ENCODE peak calls at places on chromosomes 7 and 10, in six cellular contexts. M is lower lobe of right lung, F is astrocyte of the cerebellum, K is fibroblast of pulmonary artery, Z is A549, V is tibial artery. C is an unnamed sample.
A peak's percentile ranks its signal among the peaks of the same experiment; 100 is the strongest.

GRCh38 chr10:133357293-133358151 is at the start of gene FUOM:
- DNase-seq in M (peak; percentile 87), V (no peak), K (peak; percentile 63), Z (peak; percentile 48), F (no peak), C (peak; percentile 29)

GRCh38 chr10:88409236-88409635 is 173.9 kb downstream of the RNLS start:
- DNase-seq in V (no peak), F (no peak), Z (no peak), M (no peak), K (no peak), C (no peak)

GRCh38 chr7:127598318-127598717 is 4.8 kb downstream of the FSCN3 start:
- DNase-seq in F (no peak), M (no peak), V (no peak), Z (peak; percentile 47), K (no peak), C (peak; percentile 19)

GRCh38 chr10:102975483-102976057 is 57.5 kb downstream of the CNNM2 start:
- DNase-seq in K (no peak), M (no peak), Z (no peak), V (no peak), F (peak; percentile 5), C (no peak)

GRCh38 chr7:73974948-73975926 is 52.7 kb upstream of the ELN start:
- DNase-seq in K (no peak), M (peak; percentile 31), F (no peak), V (peak; percentile 11), Z (no peak), C (no peak)

GRCh38 chr7:116340201-116340847 is 130.0 kb downstream of the TES start:
- DNase-seq in M (no peak), V (no peak), F (no peak), K (peak; percentile 40), Z (no peak), C (no peak)

GRCh38 chr10:5573968-5574641 is 49.3 kb downstream of the CALML3 start:
- DNase-seq in V (no peak), K (no peak), F (no peak), M (peak; percentile 34), Z (no peak), C (no peak)

GRCh38 chr7:154569916-154570315 is 433.0 kb downstream of the PAXIP1 start:
- DNase-seq in Z (no peak), K (no peak), V (no peak), M (no peak), F (peak; percentile 3), C (no peak)

GRCh38 chr10:6044651-6045599 is 17.2 kb downstream of the IL2RA start:
- DNase-seq in M (no peak), V (no peak), Z (no peak), F (no peak), K (no peak), C (no peak)

GRCh38 chr10:13113544-13113943 is 13.6 kb downstream of the OPTN start:
- DNase-seq in M (no peak), F (no peak), V (no peak), Z (no peak), K (no peak), C (no peak)

GRCh38 chr7:149218469-149219420 is 20.7 kb upstream of the ZNF212 start:
- DNase-seq in V (no peak), K (no peak), M (no peak), F (peak; percentile 19), Z (no peak), C (no peak)
- TF ChIP-seq CTCF in V (no peak), K (no peak), M (no peak), F (no peak), Z (no peak), C (no peak)

GRCh38 chr10:80855348-80855971 is 317.8 kb downstream of the SH2D4B start:
- DNase-seq in V (no peak), Z (peak; percentile 7), F (no peak), K (no peak), M (no peak), C (peak; percentile 44)
- TF ChIP-seq CTCF in V (no peak), Z (no peak), F (peak; percentile 13), K (no peak), M (no peak), C (peak; percentile 38)

GRCh38 chr10:4191354-4191753 is 406.3 kb upstream of the KLF6 start:
- DNase-seq in Z (no peak), V (no peak), M (no peak), F (no peak), K (no peak), C (no peak)
- TF ChIP-seq CTCF in Z (no peak), V (no peak), M (no peak), F (no peak), K (no peak), C (no peak)

DNA sequence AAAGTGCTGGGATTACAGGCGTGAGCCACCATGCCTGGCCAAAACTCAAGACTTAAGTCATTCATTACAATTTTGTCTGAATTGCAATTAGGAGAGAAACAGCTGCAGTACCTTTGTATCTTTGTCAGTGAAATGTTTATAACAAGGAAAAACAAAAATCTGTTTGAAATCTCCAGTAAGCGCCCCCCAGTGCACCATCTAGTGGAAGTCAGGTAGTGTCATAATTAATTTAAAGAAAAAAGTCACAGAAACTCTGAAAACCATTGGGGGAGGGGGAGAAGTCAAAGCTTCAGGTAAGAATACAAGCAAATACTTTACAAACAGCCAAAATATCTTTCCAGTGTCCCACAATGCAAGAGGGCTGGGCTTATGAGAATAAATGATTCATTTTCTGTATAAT is 2.8 kb downstream of the MPP7 start:
- DNase-seq in Z (no peak), M (no peak), F (no peak), V (no peak), K (no peak), C (no peak)
- TF ChIP-seq CTCF in Z (no peak), M (no peak), F (no peak), V (peak; percentile 7), K (no peak), C (no peak)

GRCh38 chr7:139699640-139700504 is 77.9 kb downstream of the HIPK2 start:
- DNase-seq in V (no peak), Z (peak; percentile 18), M (no peak), K (no peak), F (no peak), C (no peak)
- TF ChIP-seq CTCF in V (no peak), Z (no peak), M (no peak), K (no peak), F (no peak), C (no peak)

DNA sequence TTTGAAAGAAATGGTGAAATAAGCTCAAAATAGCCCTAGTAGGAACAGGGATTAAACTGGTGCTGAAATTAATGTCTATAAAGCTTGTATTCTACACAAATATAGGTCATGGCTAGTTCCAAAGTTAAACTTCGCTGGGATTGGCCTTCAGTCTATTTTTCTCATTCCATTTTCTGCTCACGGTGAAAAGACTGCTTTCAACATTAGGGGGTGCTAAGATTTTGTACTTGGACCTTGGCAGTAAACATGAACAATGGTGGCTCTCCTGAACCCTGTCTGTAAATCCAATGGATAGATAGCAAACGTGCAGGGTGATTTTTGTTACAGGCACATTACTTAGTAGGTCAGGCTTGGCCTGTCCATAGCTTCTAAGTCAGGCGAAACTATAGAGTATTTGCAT is 36.0 kb upstream of the RSU1 start:
- DNase-seq in K (peak; percentile 77), F (no peak), M (no peak), V (no peak), Z (peak; percentile 39), C (no peak)
- TF ChIP-seq CTCF in K (peak; percentile 66), F (peak; percentile 61), M (no peak), V (no peak), Z (peak; percentile 53), C (no peak)

GRCh38 chr7:117667456-117667855 is 187.6 kb downstream of the CFTR start:
- DNase-seq in Z (no peak), K (peak; percentile 26), V (no peak), M (no peak), F (no peak), C (no peak)

GRCh38 chr7:117672433-117672832 is 192.6 kb downstream of the CFTR start:
- DNase-seq in K (no peak), Z (no peak), M (no peak), F (no peak), V (no peak), C (no peak)

GRCh38 chr7:117673367-117673766 is 193.5 kb downstream of the CFTR start:
- DNase-seq in Z (no peak), K (peak; percentile 23), F (no peak), V (no peak), M (peak; percentile 69), C (peak; percentile 21)

GRCh38 chr7:117666689-117667088 is 186.9 kb downstream of the CFTR start:
- DNase-seq in V (no peak), Z (no peak), F (no peak), M (no peak), K (no peak), C (no peak)

DNA sequence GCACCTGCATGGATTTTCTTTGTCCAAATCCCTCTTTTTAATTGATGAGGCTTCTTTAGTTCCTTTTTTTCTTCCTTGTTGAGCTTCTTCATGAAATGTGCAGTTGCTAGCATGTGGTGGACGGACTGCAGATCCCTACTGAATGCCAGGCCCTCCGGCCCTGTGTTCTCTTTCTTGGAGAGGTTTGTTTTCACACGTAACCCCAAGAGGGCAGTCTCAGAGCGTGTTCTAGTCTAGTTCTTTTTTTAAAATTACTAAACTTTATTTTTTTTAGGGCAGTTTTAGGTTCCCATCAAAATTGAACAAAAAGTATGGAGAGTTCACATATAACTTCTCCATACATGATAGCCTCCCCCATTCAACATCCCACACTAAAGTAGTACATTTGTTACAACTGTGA is 190.0 kb downstream of the CFTR start:
- DNase-seq in Z (no peak), F (no peak), V (no peak), M (no peak), K (no peak), C (no peak)
- TF ChIP-seq CTCF in Z (no peak), F (no peak), V (no peak), M (no peak), K (no peak), C (no peak)

C was measured in Calu3.